ENCODE peak calls at places on chromosomes 13 and 19, in five cellular contexts. H, W, I, Y and X are unnamed samples. For H3K4me1 and H3K36me3, the result is how much of the 10 kb centered on the place peaks cover.

GRCh38 chr13:48068952-48069351 is 26.0 kb downstream of the MED4 start:
- DNase-seq in Y (no peak), H (no peak), I (no peak), W (no peak), X (no peak)

GRCh38 chr13:102945324-102945815 is 99.5 kb downstream of the ERCC5 start:
- DNase-seq in Y (no peak), W (no peak), I (no peak), H (no peak), X (no peak)

GRCh38 chr19:31272707-31273106 is 76.5 kb downstream of the TSHZ3 start:
- DNase-seq in W (peak), H (no peak), Y (no peak), I (no peak), X (no peak)

GRCh38 chr13:101397742-101398141 is 18.6 kb downstream of the NALCN start:
- DNase-seq in I (no peak), Y (no peak), H (no peak), W (no peak), X (no peak)

GRCh38 chr13:90732049-90732448 is 615.4 kb upstream of the MIR17HG start:
- DNase-seq in H (no peak), Y (no peak), W (no peak), I (no peak), X (no peak)

GRCh38 chr13:64758520-64758919 is 2471.6 kb downstream of the PCDH9 start:
- DNase-seq in W (no peak), H (no peak), Y (no peak), I (no peak), X (no peak)

GRCh38 chr13:19888799-19889198 is 25.4 kb upstream of the ZMYM5 start:
- DNase-seq in W (no peak), I (no peak), H (no peak), Y (peak), X (no peak)

GRCh38 chr19:29545866-29546582 is 20.2 kb downstream of the VSTM2B start:
- DNase-seq in Y (no peak), H (peak), W (peak), I (no peak), X (peak)

GRCh38 chr19:43560687-43561086 is 14.6 kb downstream of the XRCC1 start:
- DNase-seq in W (no peak), I (no peak), H (no peak), Y (no peak), X (no peak)

GRCh38 chr13:46844431-46844830 is 47.5 kb upstream of the ESD start:
- DNase-seq in H (no peak), W (no peak), I (no peak), Y (no peak), X (no peak)

DNA sequence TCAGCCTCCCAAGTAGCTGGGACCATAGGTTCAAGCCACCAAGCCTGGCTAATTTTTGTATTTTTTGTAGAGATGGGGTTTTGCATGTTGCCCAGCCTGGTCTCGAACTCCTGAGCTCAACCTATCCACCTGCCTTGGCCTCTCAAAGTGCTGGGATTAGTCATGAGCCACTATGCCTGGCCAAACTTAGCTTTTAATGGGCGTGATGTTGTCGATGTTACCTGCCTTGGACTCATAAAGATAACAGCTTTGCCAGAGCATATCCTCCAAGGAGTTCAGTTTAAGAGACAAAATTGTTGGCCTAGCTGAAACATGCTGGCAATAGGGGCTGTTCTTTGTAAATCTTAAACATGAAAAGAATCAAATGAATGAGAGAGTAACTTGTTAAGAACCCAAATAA is 13.1 kb downstream of the POLR1D start:
- DNase-seq in H (no peak), I (no peak), Y (no peak), W (no peak), X (no peak)
- H3K4me1 ChIP-seq in H (under half), I (under half), Y (under half), W (under half), X (half or more)

DNA sequence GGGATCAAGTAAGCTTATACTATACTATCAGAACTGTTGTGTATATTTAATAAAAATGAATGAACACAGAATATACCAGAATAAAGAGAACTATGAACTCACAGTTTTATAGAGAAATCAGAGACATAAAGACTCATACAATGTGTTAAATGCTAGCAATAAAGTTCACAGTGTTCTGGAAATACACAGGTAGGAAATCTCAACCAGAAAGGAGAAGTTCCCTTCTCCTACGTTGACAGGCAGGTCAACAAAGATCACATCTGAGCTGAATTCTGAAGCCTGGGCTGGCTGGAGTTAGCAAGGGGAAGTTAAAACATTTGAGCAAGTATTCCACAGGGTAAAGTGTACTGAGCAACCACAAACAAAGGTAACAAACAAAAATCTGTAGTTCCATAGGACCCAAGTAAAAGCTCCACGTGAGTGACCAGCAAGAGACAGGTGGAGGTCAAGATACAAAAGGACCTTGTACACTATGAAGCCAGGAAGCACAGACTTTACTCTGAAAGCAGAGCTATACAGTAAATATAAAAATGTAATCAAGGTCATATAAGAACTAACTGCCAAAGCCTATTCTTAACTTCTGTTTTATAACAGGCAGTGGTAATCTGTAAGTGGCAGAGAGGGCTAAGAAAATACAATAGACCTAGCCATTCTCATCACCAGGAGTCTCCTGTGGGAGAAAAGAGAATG is 13.0 kb downstream of the FBXL3 start:
- DNase-seq in Y (no peak), H (no peak), W (no peak), I (no peak), X (no peak)
- H3K36me3 ChIP-seq in Y (half or more), H (under half), W (under half), I (under half), X (half or more)

GRCh38 chr19:834216-834615 is 6.6 kb downstream of the AZU1 start:
- DNase-seq in Y (no peak), W (no peak), H (no peak), I (no peak), X (no peak)
- H3K4me1 ChIP-seq in Y (under half), W (under half), H (under half), I (under half), X (under half)

GRCh38 chr13:113415825-113416224 is 37.5 kb downstream of the ADPRHL1 start:
- DNase-seq in H (no peak), I (no peak), W (peak), Y (no peak), X (no peak)
- H3K36me3 ChIP-seq in H (under half), I (under half), W (under half), Y (under half), X (under half)

DNA sequence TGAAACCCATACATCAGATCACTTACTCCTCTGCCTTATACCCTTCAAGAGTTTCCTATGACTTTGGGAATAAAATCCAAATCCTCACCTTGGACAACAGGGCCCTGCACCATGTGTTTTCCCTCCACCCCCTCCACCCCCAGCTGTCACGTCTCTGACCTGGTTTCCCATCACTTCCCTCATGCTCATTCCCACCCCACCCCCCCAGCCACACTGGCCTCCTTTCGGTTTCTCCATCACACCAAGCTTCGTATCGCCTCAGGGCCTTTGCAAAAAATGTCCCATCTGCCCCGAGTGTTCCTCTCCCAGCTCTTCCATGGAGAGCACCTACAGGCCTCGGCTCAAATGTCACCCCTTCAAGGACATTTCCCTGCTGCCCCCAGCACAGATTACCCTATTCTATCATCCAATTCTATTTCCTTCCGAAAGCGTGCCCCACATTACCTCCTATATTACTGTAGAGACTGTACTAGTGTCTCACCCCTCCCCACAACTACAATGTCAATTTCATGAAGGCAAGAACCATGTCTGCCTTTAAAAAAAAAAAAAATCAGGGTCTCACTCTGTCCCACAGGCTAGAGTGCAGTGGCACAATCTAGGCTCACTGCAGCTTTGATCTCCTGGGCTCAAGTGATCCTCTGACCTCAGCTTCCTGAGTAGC is 16.8 kb upstream of the FFAR2 start:
- DNase-seq in W (peak), Y (no peak), I (no peak), H (no peak), X (no peak)
- H3K4me1 ChIP-seq in W (under half), Y (under half), I (under half), H (under half), X (under half)

GRCh38 chr13:113638173-113638746 is 19.7 kb downstream of the ATP4B start:
- DNase-seq in H (peak), I (no peak), W (peak), Y (no peak), X (no peak)

GRCh38 chr13:113637262-113638160 is 20.5 kb downstream of the ATP4B start:
- DNase-seq in I (no peak), Y (no peak), W (peak), H (peak), X (no peak)

GRCh38 chr13:113639661-113640262 is 18.2 kb downstream of the ATP4B start:
- DNase-seq in I (no peak), H (peak), Y (no peak), W (peak), X (peak)

GRCh38 chr13:113636266-113636963 is 21.6 kb downstream of the ATP4B start:
- DNase-seq in W (peak), I (no peak), Y (no peak), H (peak), X (peak)

GRCh38 chr13:113638806-113639205 is 19.2 kb downstream of the ATP4B start:
- DNase-seq in Y (no peak), I (no peak), W (peak), H (peak), X (no peak)
- H3K36me3 ChIP-seq in Y (under half), I (under half), W (under half), H (under half), X (half or more)

GRCh38 chr19:33301900-33302174 is 497 bp downstream of the CEBPA start:
- DNase-seq in I (no peak), Y (no peak), H (no peak), W (no peak), X (no peak)

GRCh38 chr19:33302175-33302973 is at the start of gene CEBPA:
- DNase-seq in H (peak), I (peak), W (peak), Y (peak), X (no peak)

GRCh38 chr19:33300016-33300981 is 2.0 kb downstream of the CEBPA start:
- DNase-seq in W (no peak), Y (no peak), H (peak), I (no peak), X (no peak)

GRCh38 chr19:33302974-33303790 is 848 bp upstream of the CEBPA start:
- DNase-seq in I (peak), Y (no peak), H (peak), W (peak), X (no peak)

DNA sequence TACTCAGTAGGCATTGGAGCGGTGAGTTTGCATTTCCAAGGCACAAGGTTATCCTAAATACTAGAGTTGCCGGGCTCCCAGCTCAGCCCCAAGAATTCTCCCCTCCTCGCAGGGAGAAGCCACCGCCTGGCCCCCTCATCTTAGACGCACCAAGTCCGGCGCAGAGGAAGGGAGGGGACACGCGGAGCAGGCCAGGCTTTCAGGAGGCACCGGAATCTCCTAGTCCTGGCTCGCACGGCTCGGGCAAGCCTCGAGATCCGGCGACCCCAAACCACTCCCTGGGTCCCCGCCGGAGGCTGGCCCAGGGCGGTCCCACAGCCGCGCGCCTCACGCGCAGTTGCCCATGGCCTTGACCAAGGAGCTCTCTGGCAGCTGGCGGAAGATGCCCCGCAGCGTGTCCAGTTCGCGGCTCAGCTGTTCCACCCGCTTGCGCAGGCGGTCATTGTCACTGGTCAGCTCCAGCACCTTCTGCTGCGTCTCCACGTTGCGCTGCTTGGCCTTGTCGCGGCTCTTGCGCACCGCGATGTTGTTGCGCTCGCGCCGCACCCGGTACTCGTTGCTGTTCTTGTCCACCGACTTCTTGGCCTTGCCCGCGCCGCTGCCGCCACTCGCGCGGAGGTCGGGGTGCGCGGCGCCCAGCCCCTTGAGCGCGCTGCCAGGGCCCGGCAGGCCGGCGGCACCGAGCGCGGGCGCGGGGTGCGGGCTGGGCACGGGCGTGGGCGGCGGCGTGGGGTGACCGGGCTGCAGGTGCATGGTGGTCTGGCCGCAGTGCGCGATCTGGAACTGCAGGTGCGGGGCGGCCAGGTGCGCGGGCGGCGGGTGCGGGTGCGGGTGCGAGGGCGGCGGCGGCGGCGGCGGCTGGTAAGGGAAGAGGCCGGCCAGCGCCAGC is 1.1 kb downstream of the CEBPA start:
- DNase-seq in H (peak), Y (no peak), I (no peak), W (no peak), X (no peak)
- H3K4me1 ChIP-seq in H (under half), Y (under half), I (under half), W (under half), X (half or more)